ENCODE peak calls at places on chromosomes 16 and 17, in four cellular contexts. One of them, this sample, is unnamed.

GRCh38 chr16:89565506-89566372 is 5.3 kb downstream of the RPL13 start:
- DNase-seq in H1: peak; percentile 94
- DNase-seq in GM12878: no peak
- DNase-seq in HepG2: peak; percentile 57
- DNase-seq in this sample: peak; percentile 69

GRCh38 chr16:89449726-89450335 is 40.5 kb downstream of the ANKRD11 start:
- DNase-seq in H1: no peak
- DNase-seq in GM12878: no peak
- DNase-seq in HepG2: no peak
- DNase-seq in this sample: no peak

GRCh38 chr17:81705518-81706231 is 2.5 kb downstream of the MRPL12 start:
- DNase-seq in H1: no peak
- DNase-seq in GM12878: no peak
- DNase-seq in HepG2: no peak
- DNase-seq in this sample: no peak

GRCh38 chr16:24833352-24833751 is 12.4 kb upstream of the SLC5A11 start:
- DNase-seq in H1: no peak
- DNase-seq in GM12878: no peak
- DNase-seq in HepG2: no peak
- DNase-seq in this sample: no peak

GRCh38 chr16:2468725-2469398 is 2.2 kb upstream of the NTN3 start:
- DNase-seq in H1: peak; percentile 59
- DNase-seq in GM12878: peak; percentile 49
- DNase-seq in HepG2: no peak
- DNase-seq in this sample: no peak

GRCh38 chr17:32299579-32300158 is 34.0 kb downstream of the RHBDL3 start:
- DNase-seq in H1: no peak
- DNase-seq in GM12878: no peak
- DNase-seq in HepG2: no peak
- DNase-seq in this sample: no peak

GRCh38 chr16:56190903-56191806 is at the start of gene GNAO1:
- DNase-seq in H1: peak; percentile 84
- DNase-seq in GM12878: no peak
- DNase-seq in HepG2: no peak
- DNase-seq in this sample: no peak

GRCh38 chr16:54326266-54326662 is 39.7 kb upstream of the IRX3 start:
- DNase-seq in H1: no peak
- DNase-seq in GM12878: no peak
- DNase-seq in HepG2: no peak
- DNase-seq in this sample: no peak

GRCh38 chr16:88677721-88678120 is 8.6 kb downstream of the SNAI3 start:
- DNase-seq in H1: no peak
- DNase-seq in GM12878: no peak
- DNase-seq in HepG2: no peak
- DNase-seq in this sample: no peak

GRCh38 chr17:44170499-44171201 is at the start of gene ASB16:
- DNase-seq in H1: no peak
- DNase-seq in GM12878: no peak
- DNase-seq in HepG2: no peak
- DNase-seq in this sample: no peak

GRCh38 chr17:4931974-4932373 is at the start of gene GP1BA:
- DNase-seq in H1: no peak
- DNase-seq in GM12878: no peak
- DNase-seq in HepG2: no peak
- DNase-seq in this sample: no peak

GRCh38 chr16:22397931-22398330 is 23.5 kb upstream of the CDR2 start:
- DNase-seq in H1: no peak
- DNase-seq in GM12878: no peak
- DNase-seq in HepG2: no peak
- DNase-seq in this sample: no peak

GRCh38 chr17:58279016-58279671 is 1.6 kb downstream of the MPO start:
- DNase-seq in H1: no peak
- DNase-seq in GM12878: no peak
- DNase-seq in HepG2: no peak
- DNase-seq in this sample: no peak

GRCh38 chr16:52114414-52114813 is 432.5 kb downstream of the TOX3 start:
- DNase-seq in H1: no peak
- DNase-seq in GM12878: no peak
- DNase-seq in HepG2: no peak
- DNase-seq in this sample: no peak

GRCh38 chr16:85699628-85700027 is 10.9 kb upstream of the GINS2 start:
- DNase-seq in H1: no peak
- DNase-seq in GM12878: no peak
- DNase-seq in HepG2: no peak
- DNase-seq in this sample: no peak

GRCh38 chr17:77563439-77564102 is 394.9 kb upstream of the TNRC6C start:
- DNase-seq in H1: no peak
- DNase-seq in GM12878: no peak
- DNase-seq in HepG2: no peak
- DNase-seq in this sample: no peak

GRCh38 chr17:78390241-78391050 is 12.0 kb downstream of the PGS1 start:
- DNase-seq in H1: no peak
- DNase-seq in GM12878: no peak
- DNase-seq in HepG2: no peak
- DNase-seq in this sample: no peak

GRCh38 chr17:43880420-43880991 is 26.8 kb downstream of the MPP2 start:
- DNase-seq in H1: peak; percentile 86
- DNase-seq in GM12878: no peak
- DNase-seq in HepG2: peak; percentile 61
- DNase-seq in this sample: peak; percentile 22

GRCh38 chr17:521561-522325 is 169.1 kb upstream of the RPH3AL start:
- DNase-seq in H1: no peak
- DNase-seq in GM12878: no peak
- DNase-seq in HepG2: no peak
- DNase-seq in this sample: no peak

GRCh38 chr17:1186923-1187771 is 7.4 kb upstream of the ABR start:
- DNase-seq in H1: peak; percentile 90
- DNase-seq in GM12878: no peak
- DNase-seq in HepG2: peak; percentile 63
- DNase-seq in this sample: peak; percentile 72

GRCh38 chr17:71824671-71825070 is 296.1 kb upstream of the SOX9 start:
- DNase-seq in H1: no peak
- DNase-seq in GM12878: no peak
- DNase-seq in HepG2: no peak
- DNase-seq in this sample: no peak

GRCh38 chr17:9389116-9389515 is 186.5 kb downstream of the STX8 start:
- DNase-seq in H1: no peak
- DNase-seq in GM12878: peak; percentile 68
- DNase-seq in HepG2: peak; percentile 4
- DNase-seq in this sample: no peak

GRCh38 chr17:77772461-77772897 is 186.0 kb upstream of the TNRC6C start:
- DNase-seq in H1: peak; percentile 87
- DNase-seq in GM12878: no peak
- DNase-seq in HepG2: peak; percentile 56
- DNase-seq in this sample: peak; percentile 32

GRCh38 chr17:69945698-69946185 is 129.3 kb upstream of the KCNJ16 start:
- DNase-seq in H1: no peak
- DNase-seq in GM12878: no peak
- DNase-seq in HepG2: no peak
- DNase-seq in this sample: no peak

GRCh38 chr17:81523139-81524062 is 4.8 kb upstream of the FSCN2 start:
- DNase-seq in H1: peak; percentile 74
- DNase-seq in GM12878: no peak
- DNase-seq in HepG2: peak; percentile 77
- DNase-seq in this sample: no peak

GRCh38 chr16:19583665-19584300 is 28.3 kb downstream of the VPS35L start:
- DNase-seq in H1: no peak
- DNase-seq in GM12878: no peak
- DNase-seq in HepG2: peak; percentile 77
- DNase-seq in this sample: peak; percentile 35

GRCh38 chr16:87006789-87007745 is 310.1 kb downstream of the C16orf95 start:
- DNase-seq in H1: no peak
- DNase-seq in GM12878: no peak
- DNase-seq in HepG2: no peak
- DNase-seq in this sample: no peak

GRCh38 chr16:676565-677297 is 1.3 kb downstream of the RHBDL1 start:
- DNase-seq in H1: peak; percentile 63
- DNase-seq in GM12878: no peak
- DNase-seq in HepG2: no peak
- DNase-seq in this sample: no peak

GRCh38 chr17:48155889-48156670 is 48.5 kb downstream of the SNX11 start:
- DNase-seq in H1: no peak
- DNase-seq in GM12878: no peak
- DNase-seq in HepG2: no peak
- DNase-seq in this sample: no peak

GRCh38 chr16:15876503-15876902 is 11.9 kb downstream of the CEP20 start:
- DNase-seq in H1: no peak
- DNase-seq in GM12878: no peak
- DNase-seq in HepG2: no peak
- DNase-seq in this sample: no peak

GRCh38 chr16:85514295-85514600 is 98.9 kb upstream of the GSE1 start:
- DNase-seq in H1: no peak
- DNase-seq in GM12878: no peak
- DNase-seq in HepG2: no peak
- DNase-seq in this sample: no peak

GRCh38 chr17:38332735-38333134 is 11.0 kb downstream of the GPR179 start:
- DNase-seq in H1: no peak
- DNase-seq in GM12878: no peak
- DNase-seq in HepG2: no peak
- DNase-seq in this sample: no peak

GRCh38 chr16:3469736-3470135 is 25.6 kb downstream of the C16orf90 start:
- DNase-seq in H1: no peak
- DNase-seq in GM12878: no peak
- DNase-seq in HepG2: no peak
- DNase-seq in this sample: no peak

GRCh38 chr17:48439875-48440505 is 10.0 kb upstream of the SKAP1 start:
- DNase-seq in H1: no peak
- DNase-seq in GM12878: no peak
- DNase-seq in HepG2: no peak
- DNase-seq in this sample: no peak

GRCh38 chr17:56172517-56172982 is 19.3 kb downstream of the ANKFN1 start:
- DNase-seq in H1: no peak
- DNase-seq in GM12878: no peak
- DNase-seq in HepG2: no peak
- DNase-seq in this sample: no peak

GRCh38 chr17:40095944-40096791 is 4.2 kb downstream of the NR1D1 start:
- DNase-seq in H1: no peak
- DNase-seq in GM12878: peak; percentile 99
- DNase-seq in HepG2: no peak
- DNase-seq in this sample: no peak

GRCh38 chr17:62017496-62017895 is 47.6 kb downstream of the MED13 start:
- DNase-seq in H1: no peak
- DNase-seq in GM12878: no peak
- DNase-seq in HepG2: no peak
- DNase-seq in this sample: no peak

GRCh38 chr17:37299257-37299985 is 76.4 kb upstream of the C17orf78 start:
- DNase-seq in H1: peak; percentile 35
- DNase-seq in GM12878: no peak
- DNase-seq in HepG2: no peak
- DNase-seq in this sample: no peak

GRCh38 chr17:37292429-37293139 is 83.2 kb upstream of the C17orf78 start:
- DNase-seq in H1: no peak
- DNase-seq in GM12878: no peak
- DNase-seq in HepG2: no peak
- DNase-seq in this sample: no peak

GRCh38 chr17:37294888-37295287 is 80.9 kb upstream of the C17orf78 start:
- DNase-seq in H1: no peak
- DNase-seq in GM12878: no peak
- DNase-seq in HepG2: no peak
- DNase-seq in this sample: no peak

GRCh38 chr17:37291351-37291750 is 84.4 kb upstream of the C17orf78 start:
- DNase-seq in H1: no peak
- DNase-seq in GM12878: no peak
- DNase-seq in HepG2: no peak
- DNase-seq in this sample: no peak

GRCh38 chr17:37293770-37294169 is 82.0 kb upstream of the C17orf78 start:
- DNase-seq in H1: no peak
- DNase-seq in GM12878: no peak
- DNase-seq in HepG2: no peak
- DNase-seq in this sample: no peak
- TF ChIP-seq SP1 in H1: no peak
- TF ChIP-seq SP1 in GM12878: no peak
- TF ChIP-seq SP1 in HepG2: no peak
- TF ChIP-seq SP1 in this sample: no peak

GRCh38 chr17:17732892-17733670 is 51.8 kb downstream of the RAI1 start:
- DNase-seq in H1: no peak
- DNase-seq in GM12878: no peak
- DNase-seq in HepG2: no peak
- DNase-seq in this sample: no peak

GRCh38 chr17:17738901-17739300 is 57.6 kb downstream of the RAI1 start:
- DNase-seq in H1: no peak
- DNase-seq in GM12878: no peak
- DNase-seq in HepG2: no peak
- DNase-seq in this sample: no peak

GRCh38 chr17:17739388-17740066 is 58.3 kb downstream of the RAI1 start:
- DNase-seq in H1: no peak
- DNase-seq in GM12878: no peak
- DNase-seq in HepG2: no peak
- DNase-seq in this sample: no peak

GRCh38 chr17:17737938-17738894 is 57.0 kb downstream of the RAI1 start:
- DNase-seq in H1: peak; percentile 69
- DNase-seq in GM12878: no peak
- DNase-seq in HepG2: no peak
- DNase-seq in this sample: no peak

GRCh38 chr17:17736205-17737183 is 55.2 kb downstream of the RAI1 start:
- DNase-seq in H1: no peak
- DNase-seq in GM12878: no peak
- DNase-seq in HepG2: no peak
- DNase-seq in this sample: no peak
- TF ChIP-seq SP1 in H1: no peak
- TF ChIP-seq SP1 in GM12878: no peak
- TF ChIP-seq SP1 in HepG2: no peak
- TF ChIP-seq SP1 in this sample: no peak

GRCh38 chr17:63701477-63702222 is 1.7 kb upstream of the LIMD2 start:
- DNase-seq in H1: no peak
- DNase-seq in GM12878: no peak
- DNase-seq in HepG2: no peak
- DNase-seq in this sample: no peak
- TF ChIP-seq SP1 in H1: no peak
- TF ChIP-seq SP1 in GM12878: no peak
- TF ChIP-seq SP1 in HepG2: no peak
- TF ChIP-seq SP1 in this sample: no peak

DNA sequence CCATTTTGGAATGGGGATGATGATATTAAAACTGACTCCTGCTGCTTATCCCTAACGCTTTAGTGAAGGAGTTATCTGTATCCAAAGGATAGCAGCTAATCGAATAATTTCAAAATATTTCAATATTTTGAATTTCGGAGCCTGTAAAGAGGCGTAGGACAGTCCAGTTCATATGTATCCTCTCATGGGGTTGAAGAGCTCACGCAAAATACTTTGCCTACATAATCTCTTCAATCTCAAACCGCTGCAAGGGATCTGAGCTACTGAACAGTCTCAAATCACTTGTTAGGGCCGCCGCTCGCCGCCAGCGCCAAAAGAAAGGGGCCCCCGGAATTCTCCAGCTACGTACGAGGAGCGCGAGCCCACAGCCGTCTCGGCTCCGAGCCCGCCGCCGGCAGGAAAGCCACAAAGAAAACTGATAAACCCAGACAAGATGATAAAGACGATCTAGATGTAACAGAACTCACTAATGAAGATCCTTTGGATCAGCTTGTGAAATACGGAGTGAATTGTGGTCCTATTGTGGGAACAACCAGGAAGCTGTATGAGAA is 613 bp upstream of the RFWD3 start:
- DNase-seq in H1: peak; percentile 68
- DNase-seq in GM12878: no peak
- DNase-seq in HepG2: peak; percentile 41
- DNase-seq in this sample: no peak
- TF ChIP-seq SP1 in H1: no peak
- TF ChIP-seq SP1 in GM12878: no peak
- TF ChIP-seq SP1 in HepG2: no peak
- TF ChIP-seq SP1 in this sample: no peak